ENCODE peak calls at places on chromosome X, in four cellular contexts. I is fibroblast of lung, Q is HFF-Myc, S is endothelial cell of umbilical vein. A is an unnamed sample.

GRCh38 chrX:150038356-150038755 is 100.1 kb upstream of the EOLA2 start:
- DNase-seq in I (no peak), Q (no peak), S (no peak), A (no peak)

GRCh38 chrX:109384569-109385174 is 97.2 kb downstream of the GUCY2F start:
- DNase-seq in Q (no peak), S (peak; percentile 28), I (peak; percentile 35), A (no peak)

GRCh38 chrX:22577181-22577580 is 304.5 kb downstream of the CBLL2 start:
- DNase-seq in Q (no peak), I (peak; percentile 56), S (peak; percentile 1), A (peak; percentile 39)

GRCh38 chrX:53831662-53832635 is 145.4 kb upstream of the HUWE1 start:
- DNase-seq in I (peak; percentile 21), S (peak; percentile 44), Q (peak; percentile 2), A (no peak)

GRCh38 chrX:32871636-32872035 is 339.7 kb downstream of the DMD start:
- DNase-seq in S (no peak), Q (no peak), I (peak; percentile 38), A (no peak)

GRCh38 chrX:107738768-107739167 is 36.8 kb downstream of the TSC22D3 start:
- DNase-seq in S (no peak), Q (no peak), I (no peak), A (no peak)

GRCh38 chrX:116379854-116380253 is 56.6 kb upstream of the SLC6A14 start:
- DNase-seq in S (peak; percentile 0), Q (no peak), I (peak; percentile 85), A (peak; percentile 83)

GRCh38 chrX:133859336-133859735 is 126.1 kb downstream of the GPC3 start:
- DNase-seq in I (no peak), S (no peak), Q (no peak), A (no peak)

GRCh38 chrX:103878466-103879151 is 46.6 kb upstream of the RAB9B start:
- DNase-seq in I (peak; percentile 41), Q (peak; percentile 11), S (peak; percentile 6), A (peak; percentile 14)

GRCh38 chrX:49199906-49200771 is at the start of gene SYP:
- DNase-seq in Q (no peak), I (peak; percentile 81), S (peak; percentile 84), A (peak; percentile 53)
- H3K4me3 ChIP-seq in Q (no peak within 1 kb of the TSS), I (peak within 1 kb of the TSS; percentile 2), S (peak within 1 kb of the TSS; percentile 36), A (peak within 1 kb of the TSS; percentile 29)

GRCh38 chrX:41276661-41277506 is 57.1 kb upstream of the DDX3X start:
- DNase-seq in Q (no peak), I (peak; percentile 16), S (no peak), A (no peak)
- H3K4me3 ChIP-seq in Q (peak overlapping the region; percentile 38), I (peak overlapping the region; percentile 26), S (peak overlapping the region; percentile 33), A (peak overlapping the region; percentile 45)

DNA sequence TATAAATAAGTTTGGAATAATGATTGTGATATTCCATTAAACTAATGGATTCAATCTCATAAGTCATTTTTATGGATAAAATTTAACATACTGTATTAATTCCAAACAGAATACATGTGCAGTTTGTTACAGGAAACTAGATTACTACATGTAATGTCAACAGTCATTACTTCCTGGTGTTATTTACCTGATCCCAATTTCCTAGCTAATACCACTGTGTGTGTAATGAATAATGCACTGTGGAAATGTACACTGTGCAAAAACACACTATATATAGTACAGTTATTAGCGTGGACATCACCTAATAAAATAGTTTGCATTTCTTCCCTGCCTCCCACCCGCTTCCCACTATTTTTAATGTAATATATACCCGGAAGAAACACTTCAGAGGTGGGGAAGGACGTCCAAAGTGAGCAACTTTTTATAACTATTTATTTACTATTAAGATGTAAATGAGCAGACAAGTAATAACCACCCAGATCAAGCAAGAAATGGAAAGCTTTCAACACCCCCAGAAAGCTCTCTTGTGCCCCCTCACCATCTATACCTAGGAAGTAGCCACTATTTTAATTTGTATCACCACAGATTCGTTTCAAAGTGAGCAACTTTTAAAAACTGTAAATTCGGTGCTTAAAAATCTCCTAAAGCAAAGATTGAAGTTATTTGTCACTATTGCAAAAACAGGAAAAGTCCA is 219.1 kb downstream of the THOC2 start:
- DNase-seq in Q (no peak), I (no peak), S (no peak), A (no peak)
- H3K4me3 ChIP-seq in Q (peak overlapping the region; percentile 3), I (no peak overlapping the region), S (no peak overlapping the region), A (no peak overlapping the region)

GRCh38 chrX:74490249-74490648 is 69.0 kb downstream of the SLC16A2 start:
- DNase-seq in I (no peak), Q (no peak), S (no peak), A (no peak)
- H3K4me3 ChIP-seq in I (no peak overlapping the region), Q (no peak overlapping the region), S (no peak overlapping the region), A (no peak overlapping the region)

GRCh38 chrX:48684134-48684533 is 535 bp downstream of the WAS start:
- DNase-seq in S (no peak), I (no peak), Q (no peak), A (no peak)
- H3K4me3 ChIP-seq in S (no peak overlapping the region), I (no peak overlapping the region), Q (no peak overlapping the region), A (no peak overlapping the region)

DNA sequence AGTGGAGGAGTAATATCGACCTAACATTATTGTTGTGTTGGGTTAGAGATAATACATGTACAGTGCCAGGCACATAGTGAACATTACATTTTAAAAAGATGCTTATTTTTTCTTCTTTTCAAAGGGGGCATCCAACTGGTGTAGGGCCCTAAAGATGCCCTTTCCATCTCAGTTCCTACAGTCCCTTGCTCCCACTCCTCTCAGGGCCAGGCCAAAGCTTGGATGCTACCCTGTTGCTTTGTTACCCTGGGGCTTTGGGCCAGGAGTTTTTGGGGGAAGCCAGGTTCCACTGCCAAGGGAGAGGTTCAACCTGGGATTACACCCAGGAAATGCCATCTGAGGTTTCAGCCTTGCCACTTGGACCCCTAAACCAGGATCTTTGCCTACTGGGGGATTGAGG is 918 bp downstream of the IGSF1 start:
- DNase-seq in S (no peak), I (no peak), Q (no peak), A (no peak)
- H3K4me3 ChIP-seq in S (no peak overlapping the region), I (no peak overlapping the region), Q (no peak overlapping the region), A (no peak overlapping the region)

GRCh38 chrX:153491351-153492152 is 3.2 kb upstream of the BGN start:
- DNase-seq in Q (no peak), I (peak; percentile 13), S (no peak), A (no peak)
- H3K4me3 ChIP-seq in Q (no peak overlapping the region), I (no peak overlapping the region), S (no peak overlapping the region), A (no peak overlapping the region)

GRCh38 chrX:79133897-79134296 is 10.6 kb upstream of the GPR174 start:
- DNase-seq in I (no peak), Q (no peak), S (no peak), A (no peak)

GRCh38 chrX:79140731-79141130 is 3.8 kb upstream of the GPR174 start:
- DNase-seq in I (no peak), Q (no peak), S (peak; percentile 1), A (no peak)

DNA sequence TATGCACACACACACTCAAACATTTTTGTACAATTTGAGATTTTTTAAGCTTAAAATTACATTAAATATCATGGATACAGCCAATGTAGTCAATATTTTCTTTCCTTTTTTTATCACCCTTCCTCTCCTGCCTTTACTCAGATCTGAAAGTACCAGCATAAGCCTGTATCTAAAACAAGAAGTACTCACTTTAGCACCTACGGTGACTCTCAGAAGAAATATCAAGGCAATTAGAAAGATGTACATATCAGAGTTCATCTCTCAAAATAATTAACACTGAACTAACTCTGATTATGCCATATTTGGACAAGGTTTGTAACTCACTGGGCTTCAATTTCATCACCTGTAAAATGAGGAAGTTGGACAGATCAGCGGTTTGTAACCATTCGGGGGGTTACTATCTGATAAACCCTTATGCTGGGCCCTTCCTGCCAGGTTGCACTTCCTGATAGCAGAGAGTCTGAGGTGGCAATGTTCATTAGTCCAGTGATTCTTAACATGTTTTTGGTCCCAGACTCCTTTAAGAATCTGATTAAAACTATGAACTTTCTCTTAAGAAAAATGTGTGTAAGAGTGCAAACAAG is 5.7 kb upstream of the GPR174 start:
- DNase-seq in S (no peak), Q (no peak), I (no peak), A (no peak)
- H3K4me3 ChIP-seq in S (no peak overlapping the region), Q (no peak overlapping the region), I (no peak overlapping the region), A (no peak overlapping the region)

A was measured in skeletal muscle cell.